ENCODE peak calls at places on chromosomes 16 and 17, in eight cellular contexts. C is AG09309; D is bronchial epithelial cell; N is T-helper 2 cell; E is hepatocyte; Q is stimulated activated CD4-positive, alpha-beta T cell treated with anti-CD3 and anti-CD28 coated beads, Interleukin-15, amount 100 ng/mL, for 48 hours; F is activated T-helper 1 cell treated with Interleukin-2 at 50 U/mL for 16 hours; I is activated CD4-positive, alpha-beta memory T cell treated with anti-CD3 and anti-CD28 coated beads, Interleukin-2, amount 10 ng/mL, durations not matched to agents 7 days and 5 days. X is an unnamed sample.

GRCh38 chr16:82293671-82294070 is 123.6 kb upstream of the MPHOSPH6 start:
- DNase-seq in Q (no peak), F (no peak), I (no peak), C (no peak), E (no peak), N (no peak), D (no peak), X (no peak)

GRCh38 chr17:1270210-1271019 is at the start of gene BHLHA9:
- DNase-seq in D (no peak), C (no peak), N (no peak), F (no peak), I (no peak), E (no peak), Q (no peak), X (no peak)

GRCh38 chr16:85842848-85843247 is 43.4 kb downstream of the COX4I1 start:
- DNase-seq in Q (no peak), I (no peak), E (no peak), C (no peak), D (no peak), N (no peak), F (no peak), X (no peak)

GRCh38 chr17:64196626-64197025 is 66.4 kb downstream of the TEX2 start:
- DNase-seq in F (no peak), I (no peak), N (no peak), Q (no peak), D (peak), E (no peak), C (peak), X (no peak)

GRCh38 chr16:30802971-30803370 is 16.0 kb upstream of the ZNF629 start:
- DNase-seq in D (no peak), F (no peak), E (no peak), I (no peak), Q (no peak), N (no peak), C (no peak), X (no peak)

GRCh38 chr17:59545942-59546341 is 19.5 kb upstream of the DHX40 start:
- DNase-seq in C (no peak), F (no peak), E (no peak), Q (no peak), N (no peak), D (no peak), I (no peak), X (no peak)

GRCh38 chr16:86625029-86625428 is 46.7 kb downstream of the FOXL1 start:
- DNase-seq in E (no peak), C (no peak), F (no peak), D (peak), I (no peak), Q (no peak), N (no peak), X (no peak)

GRCh38 chr16:82118749-82119148 is 51.3 kb downstream of the MPHOSPH6 start:
- DNase-seq in Q (no peak), F (no peak), C (no peak), N (no peak), D (no peak), I (no peak), E (no peak), X (no peak)

GRCh38 chr17:14797021-14797420 is 468.1 kb downstream of the PMP22 start:
- DNase-seq in Q (no peak), I (no peak), F (no peak), C (no peak), E (no peak), D (no peak), N (no peak), X (no peak)

GRCh38 chr17:19368119-19368660 is 5.7 kb upstream of the B9D1 start:
- DNase-seq in Q (no peak), F (no peak), N (no peak), C (no peak), E (no peak), I (no peak), D (no peak), X (no peak)

GRCh38 chr16:85384831-85385462 is 228.2 kb upstream of the GSE1 start:
- DNase-seq in Q (no peak), C (no peak), I (no peak), D (peak), N (no peak), E (peak), F (no peak), X (no peak)